ENCODE peak calls at places on chromosomes 6 and 20, in eight cellular contexts. One of them, this sample, is unnamed.

GRCh38 chr20:7974785-7975435 is 34.7 kb upstream of the HAO1 start:
- DNase-seq in Caco-2: no peak
- DNase-seq in right cardiac atrium: no peak
- DNase-seq in IMR-90: no peak
- DNase-seq in CD4-positive, CD25-positive, alpha-beta regulatory T cell: no peak
- DNase-seq in cardiac muscle cell: no peak
- DNase-seq in lung: no peak
- DNase-seq in PC-9: no peak
- DNase-seq in this sample: no peak

GRCh38 chr20:5991623-5992441 is 41.4 kb downstream of the MCM8 start:
- DNase-seq in lung: no peak
- DNase-seq in right cardiac atrium: no peak
- DNase-seq in CD4-positive, CD25-positive, alpha-beta regulatory T cell: no peak
- DNase-seq in Caco-2: no peak
- DNase-seq in IMR-90: peak; percentile 61
- DNase-seq in cardiac muscle cell: no peak
- DNase-seq in PC-9: no peak
- DNase-seq in this sample: no peak

GRCh38 chr6:130324657-130325056 is 41.2 kb upstream of the TMEM200A start:
- DNase-seq in right cardiac atrium: no peak
- DNase-seq in Caco-2: no peak
- DNase-seq in lung: no peak
- DNase-seq in CD4-positive, CD25-positive, alpha-beta regulatory T cell: no peak
- DNase-seq in cardiac muscle cell: no peak
- DNase-seq in IMR-90: peak; percentile 83
- DNase-seq in PC-9: no peak
- DNase-seq in this sample: no peak

GRCh38 chr6:38861957-38862401 is 146.9 kb downstream of the DNAH8 start:
- DNase-seq in CD4-positive, CD25-positive, alpha-beta regulatory T cell: no peak
- DNase-seq in PC-9: no peak
- DNase-seq in right cardiac atrium: no peak
- DNase-seq in IMR-90: no peak
- DNase-seq in Caco-2: no peak
- DNase-seq in lung: peak; percentile 66
- DNase-seq in cardiac muscle cell: no peak
- DNase-seq in this sample: no peak

GRCh38 chr6:34240329-34241248 is 3.9 kb downstream of the HMGA1 start:
- DNase-seq in cardiac muscle cell: no peak
- DNase-seq in right cardiac atrium: no peak
- DNase-seq in IMR-90: no peak
- DNase-seq in CD4-positive, CD25-positive, alpha-beta regulatory T cell: no peak
- DNase-seq in Caco-2: no peak
- DNase-seq in lung: no peak
- DNase-seq in PC-9: no peak
- DNase-seq in this sample: peak; percentile 86

GRCh38 chr20:36468149-36469000 is 72.9 kb upstream of the MYL9 start:
- DNase-seq in lung: no peak
- DNase-seq in Caco-2: peak; percentile 51
- DNase-seq in right cardiac atrium: no peak
- DNase-seq in IMR-90: no peak
- DNase-seq in CD4-positive, CD25-positive, alpha-beta regulatory T cell: no peak
- DNase-seq in cardiac muscle cell: no peak
- DNase-seq in PC-9: no peak
- DNase-seq in this sample: no peak

GRCh38 chr6:27753668-27754407 is 158.4 kb downstream of the OR2B2 start:
- DNase-seq in PC-9: peak; percentile 81
- DNase-seq in lung: peak; percentile 73
- DNase-seq in Caco-2: peak; percentile 81
- DNase-seq in right cardiac atrium: peak; percentile 84
- DNase-seq in IMR-90: peak; percentile 76
- DNase-seq in cardiac muscle cell: peak; percentile 95
- DNase-seq in CD4-positive, CD25-positive, alpha-beta regulatory T cell: peak; percentile 36
- DNase-seq in this sample: no peak

GRCh38 chr6:168377856-168378832 is 58.6 kb upstream of the DACT2 start:
- DNase-seq in lung: no peak
- DNase-seq in PC-9: no peak
- DNase-seq in right cardiac atrium: peak; percentile 23
- DNase-seq in Caco-2: no peak
- DNase-seq in cardiac muscle cell: no peak
- DNase-seq in CD4-positive, CD25-positive, alpha-beta regulatory T cell: no peak
- DNase-seq in IMR-90: no peak
- DNase-seq in this sample: no peak

GRCh38 chr6:15331143-15331542 is 85.3 kb downstream of the JARID2 start:
- DNase-seq in IMR-90: no peak
- DNase-seq in right cardiac atrium: no peak
- DNase-seq in lung: no peak
- DNase-seq in cardiac muscle cell: no peak
- DNase-seq in Caco-2: no peak
- DNase-seq in CD4-positive, CD25-positive, alpha-beta regulatory T cell: no peak
- DNase-seq in PC-9: peak; percentile 29
- DNase-seq in this sample: no peak

GRCh38 chr6:67909354-67909753 is 725.7 kb upstream of the ADGRB3 start:
- DNase-seq in lung: no peak
- DNase-seq in Caco-2: no peak
- DNase-seq in right cardiac atrium: no peak
- DNase-seq in CD4-positive, CD25-positive, alpha-beta regulatory T cell: no peak
- DNase-seq in PC-9: no peak
- DNase-seq in cardiac muscle cell: no peak
- DNase-seq in IMR-90: no peak
- DNase-seq in this sample: no peak

GRCh38 chr20:44070139-44070900 is 116.7 kb downstream of the JPH2 start:
- DNase-seq in right cardiac atrium: no peak
- DNase-seq in Caco-2: no peak
- DNase-seq in CD4-positive, CD25-positive, alpha-beta regulatory T cell: peak; percentile 27
- DNase-seq in IMR-90: no peak
- DNase-seq in cardiac muscle cell: no peak
- DNase-seq in lung: no peak
- DNase-seq in PC-9: no peak
- DNase-seq in this sample: peak; percentile 86

GRCh38 chr6:96702626-96703025 is 134.7 kb downstream of the GPR63 start:
- DNase-seq in right cardiac atrium: no peak
- DNase-seq in cardiac muscle cell: no peak
- DNase-seq in PC-9: no peak
- DNase-seq in IMR-90: no peak
- DNase-seq in Caco-2: no peak
- DNase-seq in CD4-positive, CD25-positive, alpha-beta regulatory T cell: no peak
- DNase-seq in lung: no peak
- DNase-seq in this sample: no peak

GRCh38 chr6:158669145-158670035 is 19.5 kb downstream of the SYTL3 start:
- DNase-seq in Caco-2: no peak
- DNase-seq in PC-9: no peak
- DNase-seq in lung: no peak
- DNase-seq in CD4-positive, CD25-positive, alpha-beta regulatory T cell: no peak
- DNase-seq in cardiac muscle cell: no peak
- DNase-seq in right cardiac atrium: no peak
- DNase-seq in IMR-90: peak; percentile 69
- DNase-seq in this sample: no peak

GRCh38 chr6:139877828-139878405 is 503.5 kb upstream of the CITED2 start:
- DNase-seq in Caco-2: no peak
- DNase-seq in PC-9: no peak
- DNase-seq in IMR-90: no peak
- DNase-seq in right cardiac atrium: no peak
- DNase-seq in lung: no peak
- DNase-seq in CD4-positive, CD25-positive, alpha-beta regulatory T cell: no peak
- DNase-seq in cardiac muscle cell: no peak
- DNase-seq in this sample: no peak

GRCh38 chr20:46056970-46057855 is 28.2 kb downstream of the SLC12A5 start:
- DNase-seq in IMR-90: peak; percentile 42
- DNase-seq in PC-9: no peak
- DNase-seq in CD4-positive, CD25-positive, alpha-beta regulatory T cell: no peak
- DNase-seq in right cardiac atrium: peak; percentile 84
- DNase-seq in Caco-2: peak; percentile 73
- DNase-seq in lung: no peak
- DNase-seq in cardiac muscle cell: peak; percentile 86
- DNase-seq in this sample: peak; percentile 90

GRCh38 chr6:4673861-4674260 is 102.3 kb upstream of the CDYL start:
- DNase-seq in lung: no peak
- DNase-seq in IMR-90: no peak
- DNase-seq in Caco-2: no peak
- DNase-seq in cardiac muscle cell: no peak
- DNase-seq in right cardiac atrium: no peak
- DNase-seq in PC-9: no peak
- DNase-seq in CD4-positive, CD25-positive, alpha-beta regulatory T cell: no peak
- DNase-seq in this sample: no peak

GRCh38 chr6:4441981-4442434 is 306.6 kb upstream of the ECI2 start:
- DNase-seq in cardiac muscle cell: no peak
- DNase-seq in lung: no peak
- DNase-seq in CD4-positive, CD25-positive, alpha-beta regulatory T cell: no peak
- DNase-seq in right cardiac atrium: no peak
- DNase-seq in IMR-90: peak; percentile 73
- DNase-seq in Caco-2: no peak
- DNase-seq in PC-9: no peak
- DNase-seq in this sample: peak; percentile 72

GRCh38 chr6:118198746-118199145 is 291.7 kb downstream of the SLC35F1 start:
- DNase-seq in cardiac muscle cell: no peak
- DNase-seq in IMR-90: peak; percentile 4
- DNase-seq in right cardiac atrium: no peak
- DNase-seq in lung: no peak
- DNase-seq in CD4-positive, CD25-positive, alpha-beta regulatory T cell: no peak
- DNase-seq in Caco-2: no peak
- DNase-seq in PC-9: no peak
- DNase-seq in this sample: no peak

GRCh38 chr6:1701668-1702353 is 92.1 kb downstream of the FOXC1 start:
- DNase-seq in IMR-90: peak; percentile 95
- DNase-seq in cardiac muscle cell: peak; percentile 53
- DNase-seq in CD4-positive, CD25-positive, alpha-beta regulatory T cell: no peak
- DNase-seq in Caco-2: no peak
- DNase-seq in PC-9: no peak
- DNase-seq in right cardiac atrium: peak; percentile 69
- DNase-seq in lung: no peak
- DNase-seq in this sample: no peak

DNA sequence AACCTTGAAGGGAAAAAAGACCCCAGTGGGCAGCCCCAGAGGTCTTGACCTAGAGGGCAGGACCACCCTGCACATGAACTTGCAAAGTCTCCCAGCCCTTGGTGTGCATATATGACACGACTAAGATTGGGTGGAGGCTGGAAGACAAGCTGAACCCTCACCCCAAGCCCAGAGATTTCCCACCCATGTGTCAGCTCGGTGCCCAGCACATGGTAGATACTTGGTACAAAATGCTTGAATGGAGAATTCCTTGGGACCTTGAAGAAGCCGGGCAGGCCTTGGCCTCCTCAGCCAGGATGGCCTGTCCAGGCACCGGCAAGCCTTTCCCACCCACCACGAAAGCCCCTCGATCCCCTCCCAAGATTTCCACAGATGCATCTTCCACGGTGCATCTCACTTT is 50.6 kb downstream of the BPIFB1 start:
- DNase-seq in CD4-positive, CD25-positive, alpha-beta regulatory T cell: no peak
- DNase-seq in PC-9: no peak
- DNase-seq in lung: no peak
- DNase-seq in IMR-90: no peak
- DNase-seq in right cardiac atrium: no peak
- DNase-seq in cardiac muscle cell: no peak
- DNase-seq in Caco-2: no peak
- DNase-seq in this sample: no peak
- H3K27me3 ChIP-seq in CD4-positive, CD25-positive, alpha-beta regulatory T cell: no peaks in the 10 kb centered on the region
- H3K27me3 ChIP-seq in PC-9: peaks cover 47% of the 10 kb centered on the region
- H3K27me3 ChIP-seq in lung: no peaks in the 10 kb centered on the region
- H3K27me3 ChIP-seq in IMR-90: peaks cover 45% of the 10 kb centered on the region
- H3K27me3 ChIP-seq in right cardiac atrium: no peaks in the 10 kb centered on the region
- H3K27me3 ChIP-seq in cardiac muscle cell: no peaks in the 10 kb centered on the region
- H3K27me3 ChIP-seq in Caco-2: peaks cover 4% of the 10 kb centered on the region
- H3K27me3 ChIP-seq in this sample: peaks cover 27% of the 10 kb centered on the region

GRCh38 chr20:63487781-63488241 is 11.1 kb downstream of the EEF1A2 start:
- DNase-seq in cardiac muscle cell: no peak
- DNase-seq in lung: no peak
- DNase-seq in PC-9: no peak
- DNase-seq in Caco-2: no peak
- DNase-seq in CD4-positive, CD25-positive, alpha-beta regulatory T cell: no peak
- DNase-seq in right cardiac atrium: peak; percentile 57
- DNase-seq in IMR-90: no peak
- DNase-seq in this sample: no peak
- H3K4me1 ChIP-seq in cardiac muscle cell: peaks cover 3% of the 10 kb centered on the region
- H3K4me1 ChIP-seq in lung: no peaks in the 10 kb centered on the region
- H3K4me1 ChIP-seq in PC-9: peaks cover 6% of the 10 kb centered on the region
- H3K4me1 ChIP-seq in Caco-2: peaks cover 5% of the 10 kb centered on the region
- H3K4me1 ChIP-seq in CD4-positive, CD25-positive, alpha-beta regulatory T cell: no peaks in the 10 kb centered on the region
- H3K4me1 ChIP-seq in right cardiac atrium: no peaks in the 10 kb centered on the region
- H3K4me1 ChIP-seq in IMR-90: no peaks in the 10 kb centered on the region
- H3K4me1 ChIP-seq in this sample: peaks cover 6% of the 10 kb centered on the region

GRCh38 chr6:108168980-108169800 is 3.4 kb downstream of the NR2E1 start:
- DNase-seq in Caco-2: no peak
- DNase-seq in CD4-positive, CD25-positive, alpha-beta regulatory T cell: no peak
- DNase-seq in right cardiac atrium: peak; percentile 50
- DNase-seq in PC-9: no peak
- DNase-seq in cardiac muscle cell: no peak
- DNase-seq in IMR-90: no peak
- DNase-seq in lung: no peak
- DNase-seq in this sample: no peak
- H3K27me3 ChIP-seq in Caco-2: no peaks in the 10 kb centered on the region
- H3K27me3 ChIP-seq in CD4-positive, CD25-positive, alpha-beta regulatory T cell: peaks cover 47% of the 10 kb centered on the region
- H3K27me3 ChIP-seq in right cardiac atrium: no peaks in the 10 kb centered on the region
- H3K27me3 ChIP-seq in PC-9: no peaks in the 10 kb centered on the region
- H3K27me3 ChIP-seq in cardiac muscle cell: peaks cover 100% of the 10 kb centered on the region
- H3K27me3 ChIP-seq in IMR-90: peaks cover 90% of the 10 kb centered on the region
- H3K27me3 ChIP-seq in lung: peaks cover 9% of the 10 kb centered on the region
- H3K27me3 ChIP-seq in this sample: peaks cover 86% of the 10 kb centered on the region

GRCh38 chr6:35417979-35418661 is 34.0 kb upstream of the FANCE start:
- DNase-seq in PC-9: no peak
- DNase-seq in right cardiac atrium: no peak
- DNase-seq in CD4-positive, CD25-positive, alpha-beta regulatory T cell: no peak
- DNase-seq in lung: no peak
- DNase-seq in IMR-90: no peak
- DNase-seq in cardiac muscle cell: no peak
- DNase-seq in Caco-2: no peak
- DNase-seq in this sample: no peak

GRCh38 chr6:35419961-35420360 is 32.2 kb upstream of the FANCE start:
- DNase-seq in Caco-2: no peak
- DNase-seq in IMR-90: no peak
- DNase-seq in cardiac muscle cell: no peak
- DNase-seq in lung: no peak
- DNase-seq in CD4-positive, CD25-positive, alpha-beta regulatory T cell: no peak
- DNase-seq in right cardiac atrium: no peak
- DNase-seq in PC-9: no peak
- DNase-seq in this sample: no peak

GRCh38 chr6:35413911-35414310 is 38.2 kb upstream of the FANCE start:
- DNase-seq in right cardiac atrium: no peak
- DNase-seq in cardiac muscle cell: no peak
- DNase-seq in CD4-positive, CD25-positive, alpha-beta regulatory T cell: no peak
- DNase-seq in PC-9: no peak
- DNase-seq in IMR-90: no peak
- DNase-seq in lung: no peak
- DNase-seq in Caco-2: no peak
- DNase-seq in this sample: no peak

GRCh38 chr6:35415065-35415880 is 36.9 kb upstream of the FANCE start:
- DNase-seq in CD4-positive, CD25-positive, alpha-beta regulatory T cell: no peak
- DNase-seq in IMR-90: peak; percentile 96
- DNase-seq in PC-9: peak; percentile 55
- DNase-seq in right cardiac atrium: peak; percentile 83
- DNase-seq in cardiac muscle cell: peak; percentile 80
- DNase-seq in Caco-2: peak; percentile 78
- DNase-seq in lung: peak; percentile 79
- DNase-seq in this sample: no peak

DNA sequence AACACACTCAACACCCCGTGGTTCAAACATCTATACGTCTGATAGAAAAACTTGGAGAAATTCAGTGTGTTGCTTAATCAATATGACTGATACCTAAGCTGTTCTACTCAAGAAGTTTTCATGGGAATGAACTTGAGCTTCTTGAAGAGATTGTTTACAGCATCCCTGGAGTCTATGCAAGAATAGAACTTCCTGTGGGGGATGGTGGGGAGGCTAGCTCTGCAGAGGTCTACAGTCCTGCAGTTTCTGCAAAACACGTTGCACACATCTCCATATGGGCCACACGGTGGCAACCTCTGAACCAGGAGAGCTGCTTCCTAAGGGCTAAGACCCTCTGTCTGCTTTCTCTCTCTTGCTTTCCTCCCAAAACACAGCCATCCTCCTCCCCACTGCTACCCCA is 32.7 kb upstream of the FANCE start:
- DNase-seq in lung: no peak
- DNase-seq in cardiac muscle cell: peak; percentile 36
- DNase-seq in Caco-2: no peak
- DNase-seq in IMR-90: peak; percentile 91
- DNase-seq in PC-9: no peak
- DNase-seq in CD4-positive, CD25-positive, alpha-beta regulatory T cell: no peak
- DNase-seq in right cardiac atrium: no peak
- DNase-seq in this sample: no peak
- H3K4me1 ChIP-seq in lung: peaks cover 13% of the 10 kb centered on the region
- H3K4me1 ChIP-seq in cardiac muscle cell: no peaks in the 10 kb centered on the region
- H3K4me1 ChIP-seq in Caco-2: peaks cover 7% of the 10 kb centered on the region
- H3K4me1 ChIP-seq in IMR-90: peaks cover 29% of the 10 kb centered on the region
- H3K4me1 ChIP-seq in PC-9: peaks cover 14% of the 10 kb centered on the region
- H3K4me1 ChIP-seq in CD4-positive, CD25-positive, alpha-beta regulatory T cell: peaks cover 19% of the 10 kb centered on the region
- H3K4me1 ChIP-seq in right cardiac atrium: no peaks in the 10 kb centered on the region
- H3K4me1 ChIP-seq in this sample: peaks cover 11% of the 10 kb centered on the region

This sample was measured in esophagus muscularis mucosa.